ENCODE peak calls at places on chromosomes 5 and 9, in nine cellular contexts. S is HFF-Myc; Q is iris pigment epithelial cell; F is RWPE2; I is substantia nigra; W is CD8-positive, alpha-beta T cell; J is activated CD4-positive, alpha-beta T cell treated with anti-CD3 and anti-CD28 coated beads, Interleukin-2, amount 50 U/mL, for 48 hours; X is GM06990; T is NCI-H748 treated with DMSO at 0.1 percent for 48 hours. N is an unnamed sample.

GRCh38 chr9:92632641-92633040 is 37.3 kb downstream of the IPPK start:
- DNase-seq in S (no peak), Q (no peak), F (no peak), I (no peak), W (no peak), J (no peak), X (no peak), T (no peak), N (no peak)

GRCh38 chr5:56170557-56170956 is 62.6 kb downstream of the ANKRD55 start:
- DNase-seq in S (no peak), Q (peak; percentile 62), F (no peak), I (no peak), W (no peak), J (no peak), X (no peak), T (no peak), N (no peak)

GRCh38 chr9:111659706-111660105 is 1.7 kb upstream of the GNG10 start:
- DNase-seq in S (no peak), Q (no peak), F (no peak), I (no peak), W (no peak), J (no peak), X (no peak), T (no peak), N (no peak)

GRCh38 chr5:21398511-21398910 is 1410.5 kb upstream of the CDH18 start:
- DNase-seq in S (no peak), Q (no peak), F (no peak), I (no peak), W (no peak), J (no peak), X (no peak), T (no peak), N (no peak)

GRCh38 chr5:134553816-134554215 is 28.3 kb downstream of the JADE2 start:
- DNase-seq in S (no peak), Q (no peak), F (no peak), I (no peak), W (no peak), J (no peak), X (no peak), T (no peak), N (no peak)

GRCh38 chr5:66884589-66885228 is 288.5 kb downstream of the MAST4 start:
- DNase-seq in S (no peak), Q (peak; percentile 29), F (no peak), I (no peak), W (no peak), J (no peak), X (no peak), T (no peak), N (no peak)

GRCh38 chr5:118989816-118990215 is 1.5 kb upstream of the DTWD2 start:
- DNase-seq in S (no peak), Q (no peak), F (no peak), I (no peak), W (no peak), J (no peak), X (no peak), T (no peak), N (no peak)

GRCh38 chr5:143524338-143524929 is 120.9 kb upstream of the NR3C1 start:
- DNase-seq in S (no peak), Q (no peak), F (no peak), I (no peak), W (no peak), J (no peak), X (no peak), T (no peak), N (no peak)

GRCh38 chr9:73577867-73578266 is 426.2 kb downstream of the ANXA1 start:
- DNase-seq in S (no peak), Q (peak; percentile 88), F (no peak), I (no peak), W (no peak), J (no peak), X (no peak), T (peak; percentile 71), N (no peak)

GRCh38 chr9:28445211-28445610 is 871.9 kb upstream of the C9orf72 start:
- DNase-seq in S (no peak), Q (no peak), F (no peak), I (no peak), W (no peak), J (no peak), X (no peak), T (no peak), N (no peak)

GRCh38 chr5:176542135-176542595 is 5.0 kb upstream of the RNF44 start:
- DNase-seq in S (no peak), Q (no peak), F (no peak), I (no peak), W (peak; percentile 72), J (peak; percentile 80), X (peak; percentile 61), T (no peak), N (peak; percentile 29)

GRCh38 chr9:113593682-113594281 is 130.3 kb downstream of the RGS3 start:
- DNase-seq in S (peak; percentile 98), Q (peak; percentile 97), F (peak; percentile 93), I (peak; percentile 76), W (no peak), J (no peak), X (peak; percentile 56), T (no peak), N (no peak)

GRCh38 chr5:141369994-141370848 is at the start of gene PCDHGB3:
- DNase-seq in S (no peak), Q (peak; percentile 64), F (no peak), I (no peak), W (peak; percentile 36), J (peak; percentile 36), X (peak; percentile 37), T (no peak), N (no peak)

GRCh38 chr9:114301798-114302565 is 20.9 kb upstream of the ORM1 start:
- DNase-seq in S (no peak), Q (no peak), F (peak; percentile 41), I (no peak), W (no peak), J (no peak), X (no peak), T (no peak), N (no peak)

GRCh38 chr9:72526901-72527800 is 5.7 kb downstream of the TMC1 start:
- DNase-seq in S (peak; percentile 87), Q (peak; percentile 96), F (peak; percentile 86), I (peak; percentile 6), W (peak; percentile 85), J (peak; percentile 83), X (peak; percentile 61), T (no peak), N (no peak)

GRCh38 chr5:32953694-32954093 is 242.6 kb downstream of the NPR3 start:
- DNase-seq in S (no peak), Q (no peak), F (no peak), I (no peak), W (no peak), J (no peak), X (no peak), T (no peak), N (no peak)

GRCh38 chr5:72235725-72236124 is 84.3 kb downstream of the MRPS27 start:
- DNase-seq in S (no peak), Q (peak; percentile 41), F (no peak), I (no peak), W (no peak), J (no peak), X (no peak), T (no peak), N (no peak)

GRCh38 chr5:145531038-145531734 is 304.0 kb downstream of the PRELID2 start:
- DNase-seq in S (peak; percentile 30), Q (peak; percentile 82), F (peak; percentile 85), I (no peak), W (no peak), J (no peak), X (no peak), T (no peak), N (no peak)

N was measured in GF-D8.